ENCODE peak calls at places on chromosomes 11 and 22, in ten cellular contexts. One of them, this sample, is unnamed.
A peak's percentile ranks its signal among the peaks of the same experiment; 100 is the strongest.

GRCh38 chr11:75563978-75564552 is 2.0 kb downstream of the SERPINH1 start:
- DNase-seq in adrenal gland: peak; percentile 76
- DNase-seq in sigmoid colon: peak; percentile 90
- DNase-seq in Peyer's patch: no peak
- DNase-seq in A549: no peak
- DNase-seq in psoas muscle: peak; percentile 80
- DNase-seq in ovary: peak; percentile 84
- DNase-seq in heart right ventricle: peak; percentile 62
- DNase-seq in CD4-positive, alpha-beta memory T cell: no peak
- DNase-seq in astrocyte: peak; percentile 83
- DNase-seq in this sample: no peak

GRCh38 chr22:24134090-24134846 is 47.0 kb upstream of the SUSD2 start:
- DNase-seq in adrenal gland: no peak
- DNase-seq in sigmoid colon: no peak
- DNase-seq in Peyer's patch: peak; percentile 70
- DNase-seq in A549: no peak
- DNase-seq in psoas muscle: no peak
- DNase-seq in ovary: peak; percentile 68
- DNase-seq in heart right ventricle: no peak
- DNase-seq in CD4-positive, alpha-beta memory T cell: peak; percentile 43
- DNase-seq in astrocyte: no peak
- DNase-seq in this sample: peak; percentile 49

GRCh38 chr22:19998991-19999820 is 17.4 kb downstream of the ARVCF start:
- DNase-seq in adrenal gland: no peak
- DNase-seq in sigmoid colon: no peak
- DNase-seq in Peyer's patch: no peak
- DNase-seq in A549: no peak
- DNase-seq in psoas muscle: peak; percentile 46
- DNase-seq in ovary: no peak
- DNase-seq in heart right ventricle: peak; percentile 36
- DNase-seq in CD4-positive, alpha-beta memory T cell: no peak
- DNase-seq in astrocyte: peak; percentile 20
- DNase-seq in this sample: no peak

GRCh38 chr22:32206774-32207758 is 2.2 kb upstream of the RFPL2 start:
- DNase-seq in adrenal gland: no peak
- DNase-seq in sigmoid colon: no peak
- DNase-seq in Peyer's patch: no peak
- DNase-seq in A549: peak; percentile 71
- DNase-seq in psoas muscle: no peak
- DNase-seq in ovary: no peak
- DNase-seq in heart right ventricle: no peak
- DNase-seq in CD4-positive, alpha-beta memory T cell: peak; percentile 36
- DNase-seq in astrocyte: no peak
- DNase-seq in this sample: no peak

GRCh38 chr11:646214-646613 is 9.1 kb downstream of the DRD4 start:
- DNase-seq in adrenal gland: no peak
- DNase-seq in sigmoid colon: no peak
- DNase-seq in Peyer's patch: no peak
- DNase-seq in A549: no peak
- DNase-seq in psoas muscle: no peak
- DNase-seq in ovary: no peak
- DNase-seq in heart right ventricle: no peak
- DNase-seq in CD4-positive, alpha-beta memory T cell: no peak
- DNase-seq in astrocyte: no peak
- DNase-seq in this sample: no peak

GRCh38 chr11:48123934-48124755 is 92.5 kb upstream of the OR4B1 start:
- DNase-seq in adrenal gland: no peak
- DNase-seq in sigmoid colon: no peak
- DNase-seq in Peyer's patch: no peak
- DNase-seq in A549: no peak
- DNase-seq in psoas muscle: no peak
- DNase-seq in ovary: no peak
- DNase-seq in heart right ventricle: no peak
- DNase-seq in CD4-positive, alpha-beta memory T cell: no peak
- DNase-seq in astrocyte: no peak
- DNase-seq in this sample: no peak

GRCh38 chr11:44004452-44004833 is 43.3 kb upstream of the ACCSL start:
- DNase-seq in adrenal gland: no peak
- DNase-seq in sigmoid colon: peak; percentile 40
- DNase-seq in Peyer's patch: no peak
- DNase-seq in A549: no peak
- DNase-seq in psoas muscle: no peak
- DNase-seq in ovary: no peak
- DNase-seq in heart right ventricle: no peak
- DNase-seq in CD4-positive, alpha-beta memory T cell: no peak
- DNase-seq in astrocyte: no peak
- DNase-seq in this sample: no peak

GRCh38 chr11:90343670-90344069 is 120.8 kb upstream of the CHORDC1 start:
- DNase-seq in adrenal gland: no peak
- DNase-seq in sigmoid colon: no peak
- DNase-seq in Peyer's patch: no peak
- DNase-seq in A549: no peak
- DNase-seq in psoas muscle: no peak
- DNase-seq in ovary: no peak
- DNase-seq in heart right ventricle: no peak
- DNase-seq in CD4-positive, alpha-beta memory T cell: no peak
- DNase-seq in astrocyte: no peak
- DNase-seq in this sample: no peak

GRCh38 chr11:78857688-78858087 is 283.0 kb upstream of the NARS2 start:
- DNase-seq in adrenal gland: no peak
- DNase-seq in sigmoid colon: no peak
- DNase-seq in Peyer's patch: no peak
- DNase-seq in A549: no peak
- DNase-seq in psoas muscle: no peak
- DNase-seq in ovary: no peak
- DNase-seq in heart right ventricle: no peak
- DNase-seq in CD4-positive, alpha-beta memory T cell: no peak
- DNase-seq in astrocyte: peak; percentile 67
- DNase-seq in this sample: no peak

GRCh38 chr22:20997536-20998257 is 4.2 kb downstream of the THAP7 start:
- DNase-seq in adrenal gland: no peak
- DNase-seq in sigmoid colon: no peak
- DNase-seq in Peyer's patch: no peak
- DNase-seq in A549: no peak
- DNase-seq in psoas muscle: no peak
- DNase-seq in ovary: no peak
- DNase-seq in heart right ventricle: no peak
- DNase-seq in CD4-positive, alpha-beta memory T cell: no peak
- DNase-seq in astrocyte: no peak
- DNase-seq in this sample: no peak

GRCh38 chr22:25359601-25360261 is 140.3 kb downstream of the CRYBB2 start:
- DNase-seq in adrenal gland: no peak
- DNase-seq in sigmoid colon: peak; percentile 50
- DNase-seq in Peyer's patch: no peak
- DNase-seq in A549: no peak
- DNase-seq in psoas muscle: no peak
- DNase-seq in ovary: no peak
- DNase-seq in heart right ventricle: no peak
- DNase-seq in CD4-positive, alpha-beta memory T cell: no peak
- DNase-seq in astrocyte: no peak
- DNase-seq in this sample: no peak

GRCh38 chr11:46827995-46828394 is 18.1 kb downstream of the CKAP5 start:
- DNase-seq in adrenal gland: no peak
- DNase-seq in sigmoid colon: no peak
- DNase-seq in Peyer's patch: no peak
- DNase-seq in A549: no peak
- DNase-seq in psoas muscle: no peak
- DNase-seq in ovary: no peak
- DNase-seq in heart right ventricle: no peak
- DNase-seq in CD4-positive, alpha-beta memory T cell: no peak
- DNase-seq in astrocyte: no peak
- DNase-seq in this sample: no peak

GRCh38 chr22:47236718-47237117 is 474.3 kb downstream of the TBC1D22A start:
- DNase-seq in adrenal gland: no peak
- DNase-seq in sigmoid colon: no peak
- DNase-seq in Peyer's patch: no peak
- DNase-seq in A549: no peak
- DNase-seq in psoas muscle: no peak
- DNase-seq in ovary: no peak
- DNase-seq in heart right ventricle: no peak
- DNase-seq in CD4-positive, alpha-beta memory T cell: no peak
- DNase-seq in astrocyte: no peak
- DNase-seq in this sample: no peak

GRCh38 chr22:47231759-47232158 is 469.3 kb downstream of the TBC1D22A start:
- DNase-seq in adrenal gland: no peak
- DNase-seq in sigmoid colon: no peak
- DNase-seq in Peyer's patch: no peak
- DNase-seq in A549: no peak
- DNase-seq in psoas muscle: no peak
- DNase-seq in ovary: no peak
- DNase-seq in heart right ventricle: no peak
- DNase-seq in CD4-positive, alpha-beta memory T cell: no peak
- DNase-seq in astrocyte: no peak
- DNase-seq in this sample: no peak

GRCh38 chr22:47232753-47233152 is 470.3 kb downstream of the TBC1D22A start:
- DNase-seq in adrenal gland: no peak
- DNase-seq in sigmoid colon: no peak
- DNase-seq in Peyer's patch: peak; percentile 5
- DNase-seq in A549: no peak
- DNase-seq in psoas muscle: no peak
- DNase-seq in ovary: no peak
- DNase-seq in heart right ventricle: no peak
- DNase-seq in CD4-positive, alpha-beta memory T cell: no peak
- DNase-seq in astrocyte: no peak
- DNase-seq in this sample: no peak

GRCh38 chr22:47232197-47232596 is 469.7 kb downstream of the TBC1D22A start:
- DNase-seq in adrenal gland: no peak
- DNase-seq in sigmoid colon: no peak
- DNase-seq in Peyer's patch: peak; percentile 1
- DNase-seq in A549: no peak
- DNase-seq in psoas muscle: no peak
- DNase-seq in ovary: no peak
- DNase-seq in heart right ventricle: no peak
- DNase-seq in CD4-positive, alpha-beta memory T cell: no peak
- DNase-seq in astrocyte: no peak
- DNase-seq in this sample: no peak

DNA sequence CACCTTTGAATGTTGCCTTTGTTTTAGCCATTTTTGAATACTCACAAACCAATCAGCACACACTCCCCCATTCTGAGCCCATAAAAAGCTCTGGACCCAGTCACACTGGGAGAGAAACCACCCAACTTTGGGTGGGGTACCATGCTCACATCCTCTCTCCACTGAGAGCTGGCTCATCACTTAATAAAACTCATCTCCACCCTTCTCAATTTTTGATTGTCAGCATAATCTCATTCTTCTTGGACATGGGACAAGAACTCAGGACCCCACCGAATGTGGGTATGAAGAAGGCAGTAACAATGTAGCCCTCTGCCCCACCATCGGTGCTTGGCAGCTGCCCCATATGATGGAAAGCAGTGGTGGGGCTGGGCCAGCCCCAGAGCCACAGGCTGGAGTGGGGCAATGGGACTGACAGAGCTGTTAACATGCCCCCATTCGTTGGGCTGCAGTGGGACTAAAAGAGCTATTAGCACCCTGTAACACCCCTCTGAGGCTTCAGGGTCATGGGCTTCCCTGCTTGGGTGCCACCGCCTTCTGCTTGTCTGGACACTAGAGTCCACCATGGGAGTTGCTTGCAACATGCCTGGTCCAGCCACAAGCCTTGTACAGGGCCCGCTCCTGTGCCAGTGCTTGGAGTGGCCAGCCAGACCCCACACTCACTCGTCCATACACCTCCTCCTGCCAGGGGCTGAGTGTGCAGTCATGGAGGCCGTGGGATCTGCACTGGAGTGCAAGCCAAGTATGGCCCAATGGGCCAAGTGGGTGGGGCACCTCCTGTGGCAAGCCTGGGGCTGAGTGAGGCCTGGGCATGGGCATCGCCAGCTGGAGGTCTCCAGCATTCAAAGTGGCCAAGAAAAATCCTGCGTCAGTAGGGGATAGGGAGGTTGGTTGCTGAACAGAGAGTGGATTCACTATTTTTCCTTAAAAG is 471.1 kb downstream of the TBC1D22A start:
- DNase-seq in adrenal gland: no peak
- DNase-seq in sigmoid colon: no peak
- DNase-seq in Peyer's patch: peak; percentile 4
- DNase-seq in A549: no peak
- DNase-seq in psoas muscle: no peak
- DNase-seq in ovary: no peak
- DNase-seq in heart right ventricle: no peak
- DNase-seq in CD4-positive, alpha-beta memory T cell: no peak
- DNase-seq in astrocyte: no peak
- DNase-seq in this sample: no peak
- H3K9me3 ChIP-seq in adrenal gland: no peaks in the 10 kb centered on the region
- H3K9me3 ChIP-seq in sigmoid colon: peaks cover 3% of the 10 kb centered on the region
- H3K9me3 ChIP-seq in Peyer's patch: no peaks in the 10 kb centered on the region
- H3K9me3 ChIP-seq in A549: no peaks in the 10 kb centered on the region
- H3K9me3 ChIP-seq in psoas muscle: peaks cover 16% of the 10 kb centered on the region
- H3K9me3 ChIP-seq in ovary: peaks cover 7% of the 10 kb centered on the region
- H3K9me3 ChIP-seq in heart right ventricle: peaks cover 5% of the 10 kb centered on the region
- H3K9me3 ChIP-seq in CD4-positive, alpha-beta memory T cell: no peaks in the 10 kb centered on the region
- H3K9me3 ChIP-seq in astrocyte: peaks cover 8% of the 10 kb centered on the region
- H3K9me3 ChIP-seq in this sample: no peaks in the 10 kb centered on the region

GRCh38 chr22:47206819-47207218 is 444.4 kb downstream of the TBC1D22A start:
- DNase-seq in adrenal gland: no peak
- DNase-seq in sigmoid colon: peak; percentile 52
- DNase-seq in Peyer's patch: peak; percentile 12
- DNase-seq in A549: no peak
- DNase-seq in psoas muscle: no peak
- DNase-seq in ovary: no peak
- DNase-seq in heart right ventricle: no peak
- DNase-seq in CD4-positive, alpha-beta memory T cell: no peak
- DNase-seq in astrocyte: no peak
- DNase-seq in this sample: no peak
- H3K9me3 ChIP-seq in adrenal gland: no peaks in the 10 kb centered on the region
- H3K9me3 ChIP-seq in sigmoid colon: no peaks in the 10 kb centered on the region
- H3K9me3 ChIP-seq in Peyer's patch: no peaks in the 10 kb centered on the region
- H3K9me3 ChIP-seq in A549: no peaks in the 10 kb centered on the region
- H3K9me3 ChIP-seq in psoas muscle: no peaks in the 10 kb centered on the region
- H3K9me3 ChIP-seq in ovary: no peaks in the 10 kb centered on the region
- H3K9me3 ChIP-seq in heart right ventricle: no peaks in the 10 kb centered on the region
- H3K9me3 ChIP-seq in CD4-positive, alpha-beta memory T cell: no peaks in the 10 kb centered on the region
- H3K9me3 ChIP-seq in astrocyte: peaks cover 3% of the 10 kb centered on the region
- H3K9me3 ChIP-seq in this sample: no peaks in the 10 kb centered on the region

DNA sequence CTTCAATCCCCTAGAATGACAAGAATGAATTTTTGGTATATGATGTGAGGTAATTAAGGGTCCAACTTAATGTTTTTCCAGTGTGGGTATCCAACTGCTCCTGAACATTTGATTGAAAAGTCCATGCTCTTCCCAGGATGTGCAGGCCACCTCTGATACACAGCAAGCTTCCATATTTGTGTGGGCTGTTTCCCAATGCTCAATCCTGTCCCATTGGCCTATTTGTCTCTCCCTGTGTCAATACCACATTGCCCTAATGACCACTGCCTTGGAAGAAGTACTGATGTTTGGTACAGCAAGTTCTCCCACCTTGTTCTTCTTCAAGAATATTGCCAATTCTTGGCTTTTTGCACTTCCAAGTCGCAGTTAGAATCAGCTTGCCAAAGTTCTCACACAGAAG is 42.9 kb downstream of the KCNQ1OT1 start:
- DNase-seq in adrenal gland: no peak
- DNase-seq in sigmoid colon: no peak
- DNase-seq in Peyer's patch: no peak
- DNase-seq in A549: no peak
- DNase-seq in psoas muscle: no peak
- DNase-seq in ovary: no peak
- DNase-seq in heart right ventricle: no peak
- DNase-seq in CD4-positive, alpha-beta memory T cell: no peak
- DNase-seq in astrocyte: no peak
- DNase-seq in this sample: no peak
- H3K9me3 ChIP-seq in adrenal gland: no peaks in the 10 kb centered on the region
- H3K9me3 ChIP-seq in sigmoid colon: no peaks in the 10 kb centered on the region
- H3K9me3 ChIP-seq in Peyer's patch: no peaks in the 10 kb centered on the region
- H3K9me3 ChIP-seq in A549: peaks cover 97% of the 10 kb centered on the region
- H3K9me3 ChIP-seq in psoas muscle: peaks cover 16% of the 10 kb centered on the region
- H3K9me3 ChIP-seq in ovary: peaks cover 2% of the 10 kb centered on the region
- H3K9me3 ChIP-seq in heart right ventricle: peaks cover 16% of the 10 kb centered on the region
- H3K9me3 ChIP-seq in CD4-positive, alpha-beta memory T cell: no peaks in the 10 kb centered on the region
- H3K9me3 ChIP-seq in astrocyte: peaks cover 40% of the 10 kb centered on the region
- H3K9me3 ChIP-seq in this sample: no peaks in the 10 kb centered on the region

GRCh38 chr11:126403658-126404057 is 48.2 kb downstream of the ST3GAL4 start:
- DNase-seq in adrenal gland: no peak
- DNase-seq in sigmoid colon: no peak
- DNase-seq in Peyer's patch: no peak
- DNase-seq in A549: no peak
- DNase-seq in psoas muscle: no peak
- DNase-seq in ovary: peak; percentile 40
- DNase-seq in heart right ventricle: no peak
- DNase-seq in CD4-positive, alpha-beta memory T cell: no peak
- DNase-seq in astrocyte: no peak
- DNase-seq in this sample: no peak
- H3K9me3 ChIP-seq in adrenal gland: no peaks in the 10 kb centered on the region
- H3K9me3 ChIP-seq in sigmoid colon: no peaks in the 10 kb centered on the region
- H3K9me3 ChIP-seq in Peyer's patch: no peaks in the 10 kb centered on the region
- H3K9me3 ChIP-seq in A549: no peaks in the 10 kb centered on the region
- H3K9me3 ChIP-seq in psoas muscle: no peaks in the 10 kb centered on the region
- H3K9me3 ChIP-seq in ovary: no peaks in the 10 kb centered on the region
- H3K9me3 ChIP-seq in heart right ventricle: no peaks in the 10 kb centered on the region
- H3K9me3 ChIP-seq in CD4-positive, alpha-beta memory T cell: no peaks in the 10 kb centered on the region
- H3K9me3 ChIP-seq in astrocyte: no peaks in the 10 kb centered on the region
- H3K9me3 ChIP-seq in this sample: no peaks in the 10 kb centered on the region

This sample was measured in T-helper 17 cell.